ENCODE peak calls at places on chromosomes 16 and 17, in seven cellular contexts. Q, H, T, F, B, S and Y are unnamed samples.

GRCh38 chr17:48577946-48578615 is at the start of gene HOXB4:
- DNase-seq in S (peak), H (peak), B (peak), Q (no peak), T (no peak), F (peak), Y (no peak)

GRCh38 chr16:19898924-19899604 is 14.4 kb upstream of the GPRC5B start:
- DNase-seq in T (peak), S (no peak), B (peak), F (no peak), H (no peak), Q (no peak), Y (no peak)

GRCh38 chr16:85543536-85543935 is 69.6 kb upstream of the GSE1 start:
- DNase-seq in H (no peak), B (no peak), Q (no peak), S (no peak), T (no peak), F (no peak), Y (no peak)

GRCh38 chr17:55845385-55845784 is 94.5 kb downstream of the PCTP start:
- DNase-seq in Q (peak), T (peak), B (peak), S (no peak), H (peak), F (peak), Y (peak)

GRCh38 chr17:78225088-78225865 is 6.2 kb upstream of the TMEM235 start:
- DNase-seq in F (no peak), B (no peak), S (no peak), Q (no peak), H (no peak), T (no peak), Y (no peak)

GRCh38 chr17:30344283-30345088 is 10.6 kb upstream of the TMIGD1 start:
- DNase-seq in B (peak), Q (no peak), H (no peak), S (no peak), F (no peak), T (peak), Y (peak)

GRCh38 chr17:51499906-51500305 is 239.6 kb downstream of the UTP18 start:
- DNase-seq in B (no peak), F (no peak), Q (no peak), H (no peak), T (no peak), S (no peak), Y (no peak)

GRCh38 chr16:83996481-83997252 is 28.6 kb downstream of the NECAB2 start:
- DNase-seq in B (no peak), T (no peak), F (no peak), S (no peak), H (no peak), Q (no peak), Y (no peak)

GRCh38 chr16:47229053-47229640 is 85.4 kb upstream of the NETO2 start:
- DNase-seq in F (no peak), Q (no peak), S (no peak), B (no peak), T (no peak), H (no peak), Y (no peak)

GRCh38 chr17:927611-928461 is 51.7 kb downstream of the NXN start:
- DNase-seq in T (peak), H (no peak), Q (no peak), S (no peak), B (no peak), F (no peak), Y (peak)

DNA sequence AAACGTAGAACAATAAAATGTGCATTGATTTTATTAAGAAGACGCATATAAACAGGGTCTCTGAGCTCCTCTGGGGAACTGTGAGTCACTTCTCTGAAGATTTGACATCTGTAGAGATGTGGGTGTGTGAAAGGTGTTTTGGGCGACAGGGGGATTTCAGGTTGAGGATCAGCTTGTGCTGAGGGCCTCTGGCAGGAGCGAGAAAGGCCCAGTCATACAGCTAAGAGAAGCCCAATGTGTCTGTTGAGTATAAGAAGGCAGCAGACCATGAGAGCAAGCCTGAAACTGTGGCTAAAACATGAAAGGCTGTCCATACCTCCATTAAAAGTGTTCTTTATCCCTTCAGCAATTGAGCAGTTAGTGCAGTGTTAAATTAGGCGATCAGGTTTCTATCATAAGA is 406.5 kb upstream of the MON1B start:
- DNase-seq in F (no peak), B (no peak), S (no peak), Q (no peak), H (no peak), T (no peak), Y (no peak)
- TF ChIP-seq CTCF in F (no peak), B (no peak), S (no peak), Q (no peak), H (no peak), T (no peak), Y (no peak)

GRCh38 chr17:43483674-43484551 is at the start of gene DHX8:
- DNase-seq in S (peak), F (peak), Q (peak), H (peak), T (peak), B (peak), Y (peak)
- TF ChIP-seq EP300 in S (peak), F (no peak), Q (peak), H (peak), T (no peak), B (no peak), Y (no peak)

DNA sequence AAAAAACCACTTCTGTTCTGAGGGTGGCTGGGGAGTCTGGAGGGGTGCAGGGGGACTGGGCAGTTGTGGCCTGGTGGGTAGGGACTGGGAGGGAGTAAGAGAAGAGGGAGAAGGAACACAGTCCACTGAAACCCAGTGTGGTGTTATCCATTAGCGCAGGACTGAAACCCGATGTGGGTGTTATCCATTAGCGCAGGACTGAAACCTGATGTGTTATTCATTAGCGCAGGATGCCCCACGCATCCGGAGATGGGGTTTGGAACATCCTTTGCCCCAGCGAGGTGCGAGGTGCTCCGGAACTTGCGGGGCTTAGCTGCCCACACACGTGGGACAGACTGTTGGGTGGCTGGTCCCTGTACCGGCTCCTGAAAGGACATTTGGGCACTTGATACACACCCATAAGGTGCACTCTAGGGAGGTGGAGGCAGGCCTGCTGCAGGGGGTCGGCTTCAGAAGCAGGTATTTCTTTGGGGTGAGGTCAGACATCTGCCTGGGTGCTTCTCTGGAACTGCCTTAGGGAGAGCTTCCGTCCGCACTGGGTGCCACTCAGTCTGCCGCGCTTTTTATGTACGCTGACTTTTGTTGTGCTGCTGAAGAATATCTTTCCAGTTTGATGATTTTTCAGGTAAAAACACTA is 20.3 kb upstream of the FASN start:
- DNase-seq in F (no peak), S (no peak), T (no peak), H (no peak), B (no peak), Q (no peak), Y (no peak)
- TF ChIP-seq CTCF in F (no peak), S (no peak), T (no peak), H (no peak), B (no peak), Q (no peak), Y (no peak)

GRCh38 chr16:58129097-58129936 is at the start of gene CFAP20:
- DNase-seq in F (peak), T (peak), B (peak), S (peak), Q (peak), H (peak), Y (peak)
- TF ChIP-seq EP300 in F (no peak), T (no peak), B (no peak), S (no peak), Q (no peak), H (peak), Y (no peak)

DNA sequence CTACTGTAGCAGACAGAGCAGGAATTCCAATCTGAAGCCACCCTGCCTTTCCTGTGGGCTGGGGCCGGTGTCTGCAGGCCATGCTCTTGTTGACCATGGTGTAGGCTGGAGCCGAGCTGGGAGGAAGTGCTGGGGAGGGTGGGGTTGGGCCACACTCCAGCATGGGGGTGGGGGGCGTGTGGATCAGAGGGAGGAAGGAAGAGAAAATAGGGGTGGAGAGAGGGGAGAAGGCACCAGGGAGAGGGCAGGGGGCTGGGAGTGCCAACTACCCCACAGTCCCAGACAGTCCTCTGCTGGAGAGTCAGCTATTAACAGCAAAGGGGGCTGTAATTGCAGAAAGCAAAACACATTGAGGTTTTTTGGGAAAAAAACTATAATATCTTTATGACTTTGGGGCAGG is 54.2 kb upstream of the JPH3 start:
- DNase-seq in B (no peak), Q (no peak), H (no peak), S (no peak), F (no peak), T (no peak), Y (no peak)
- TF ChIP-seq CTCF in B (no peak), Q (no peak), H (no peak), S (no peak), F (no peak), T (no peak), Y (no peak)

GRCh38 chr16:3189869-3190268 is 1.9 kb downstream of the OR1F1 start:
- DNase-seq in T (no peak), F (no peak), Q (no peak), B (no peak), S (no peak), H (no peak), Y (no peak)

GRCh38 chr16:3188925-3189825 is 1.2 kb downstream of the OR1F1 start:
- DNase-seq in H (no peak), Q (no peak), B (no peak), T (peak), S (no peak), F (no peak), Y (no peak)

GRCh38 chr16:3186946-3187690 is 886 bp upstream of the OR1F1 start:
- DNase-seq in F (no peak), T (no peak), S (no peak), B (no peak), H (no peak), Q (no peak), Y (no peak)

GRCh38 chr16:3188675-3188924 is 596 bp downstream of the OR1F1 start:
- DNase-seq in B (no peak), H (no peak), F (no peak), Q (no peak), S (no peak), T (no peak), Y (no peak)

DNA sequence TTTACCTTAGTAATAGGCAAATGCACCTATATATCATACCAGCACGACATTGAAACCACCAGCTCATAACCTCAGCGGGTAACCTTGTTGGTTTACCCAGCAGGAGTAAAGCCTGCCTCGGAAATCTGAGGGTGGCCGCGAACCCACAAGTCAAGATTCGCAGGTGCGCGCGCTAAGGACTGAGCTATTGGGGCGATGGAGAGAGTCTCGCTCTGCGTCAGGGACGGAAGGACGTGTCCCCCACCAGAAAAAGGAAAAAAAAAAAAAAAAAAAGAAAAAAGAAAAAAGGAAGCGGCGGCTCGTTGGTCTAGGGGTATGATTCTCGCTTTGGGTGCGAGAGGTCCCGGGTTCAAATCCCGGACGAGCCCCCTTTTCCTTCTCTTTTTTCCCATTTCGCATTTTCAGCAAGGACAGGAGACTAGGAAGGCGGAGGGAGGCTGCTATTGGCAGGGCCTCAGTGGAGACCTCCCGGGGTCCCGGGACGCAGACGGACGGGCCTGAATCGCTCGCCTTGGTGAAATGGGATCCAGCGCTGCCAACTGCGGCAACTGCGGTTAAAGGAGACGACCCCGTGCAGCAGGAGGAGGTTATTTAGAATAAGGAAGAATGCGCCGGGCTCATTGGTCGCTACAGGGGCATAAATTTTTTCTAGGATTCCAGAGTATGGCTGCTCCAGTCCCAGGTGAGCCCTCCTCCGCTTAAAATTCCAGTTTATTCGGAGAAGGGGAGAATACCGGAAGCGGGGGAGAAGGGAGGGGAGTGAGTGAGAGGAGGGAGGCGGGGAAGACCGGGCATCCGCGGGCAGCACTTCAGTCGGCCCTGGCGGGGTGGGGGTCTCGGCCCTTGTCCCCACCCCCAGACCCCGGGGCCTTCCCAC is at the start of gene OR1F1:
- DNase-seq in S (no peak), H (no peak), T (peak), B (no peak), Q (no peak), F (no peak), Y (no peak)
- TF ChIP-seq EP300 in S (no peak), H (no peak), T (no peak), B (no peak), Q (peak), F (no peak), Y (no peak)

GRCh38 chr16:71645450-71645849 is 19.5 kb downstream of the MARVELD3 start:
- DNase-seq in H (no peak), T (peak), S (no peak), Q (no peak), F (no peak), B (peak), Y (no peak)
- TF ChIP-seq CTCF in H (peak), T (peak), S (peak), Q (peak), F (no peak), B (peak), Y (no peak)

GRCh38 chr16:70301121-70301520 is 2.1 kb downstream of the DDX19B start:
- DNase-seq in S (no peak), F (no peak), Q (no peak), B (no peak), H (no peak), T (no peak), Y (no peak)

GRCh38 chr16:70302745-70303144 is 3.8 kb downstream of the DDX19B start:
- DNase-seq in T (no peak), S (no peak), B (no peak), H (no peak), Q (no peak), F (no peak), Y (no peak)

GRCh38 chr16:70294385-70295029 is 4.5 kb upstream of the DDX19B start:
- DNase-seq in S (no peak), Q (no peak), H (no peak), B (no peak), T (no peak), F (no peak), Y (peak)

GRCh38 chr16:70295634-70296033 is 3.4 kb upstream of the DDX19B start:
- DNase-seq in F (no peak), T (no peak), Q (no peak), B (no peak), S (no peak), H (no peak), Y (no peak)

DNA sequence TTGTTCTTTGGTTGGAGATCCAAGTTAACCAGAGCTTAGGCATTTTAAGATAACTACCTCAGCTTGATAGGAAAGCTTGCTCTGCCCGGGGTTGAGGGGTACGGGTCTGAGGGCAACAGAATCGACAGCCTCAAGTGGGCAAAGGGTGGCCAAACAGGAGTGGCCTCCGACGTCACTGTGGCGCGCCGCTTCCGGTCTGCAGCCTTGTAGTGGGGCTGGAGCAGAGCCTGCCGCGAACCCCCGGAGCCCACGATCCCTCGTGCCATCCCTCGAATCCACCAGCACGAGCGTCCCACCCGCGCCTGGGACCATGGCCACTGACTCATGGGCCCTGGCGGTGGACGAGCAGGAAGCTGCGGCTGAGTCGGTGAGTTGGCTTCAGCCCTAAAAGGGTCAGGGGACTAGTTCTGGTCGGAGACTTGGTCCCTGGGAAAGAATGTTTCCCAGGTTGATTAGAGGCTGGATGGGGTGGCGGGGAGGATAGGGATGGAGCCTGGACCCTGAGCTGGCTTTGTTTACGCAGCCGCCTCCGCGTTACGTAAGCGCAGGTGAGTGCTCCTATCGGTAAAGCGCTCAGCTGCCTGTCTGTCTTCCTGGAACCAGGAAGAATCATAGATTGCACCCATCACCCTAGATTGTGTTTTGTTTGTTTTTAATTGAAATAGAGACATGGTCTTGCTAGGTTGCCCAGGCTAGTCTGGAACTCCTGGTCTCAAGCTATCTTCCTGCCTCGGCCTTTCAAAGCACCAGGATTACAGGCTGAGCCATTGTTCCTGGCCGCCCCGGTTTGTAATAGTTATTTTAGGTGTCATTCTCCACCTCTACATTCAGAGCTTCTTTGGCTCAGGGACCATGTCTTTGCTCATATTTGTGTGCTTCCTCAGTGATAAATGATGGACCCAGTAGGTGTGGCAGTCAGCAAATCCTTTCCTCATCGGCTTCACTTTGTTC is at the start of gene DDX19B:
- DNase-seq in B (peak), Q (no peak), F (peak), T (peak), H (peak), S (no peak), Y (peak)
- TF ChIP-seq EP300 in B (no peak), Q (no peak), F (no peak), T (no peak), H (peak), S (no peak), Y (no peak)

DNA sequence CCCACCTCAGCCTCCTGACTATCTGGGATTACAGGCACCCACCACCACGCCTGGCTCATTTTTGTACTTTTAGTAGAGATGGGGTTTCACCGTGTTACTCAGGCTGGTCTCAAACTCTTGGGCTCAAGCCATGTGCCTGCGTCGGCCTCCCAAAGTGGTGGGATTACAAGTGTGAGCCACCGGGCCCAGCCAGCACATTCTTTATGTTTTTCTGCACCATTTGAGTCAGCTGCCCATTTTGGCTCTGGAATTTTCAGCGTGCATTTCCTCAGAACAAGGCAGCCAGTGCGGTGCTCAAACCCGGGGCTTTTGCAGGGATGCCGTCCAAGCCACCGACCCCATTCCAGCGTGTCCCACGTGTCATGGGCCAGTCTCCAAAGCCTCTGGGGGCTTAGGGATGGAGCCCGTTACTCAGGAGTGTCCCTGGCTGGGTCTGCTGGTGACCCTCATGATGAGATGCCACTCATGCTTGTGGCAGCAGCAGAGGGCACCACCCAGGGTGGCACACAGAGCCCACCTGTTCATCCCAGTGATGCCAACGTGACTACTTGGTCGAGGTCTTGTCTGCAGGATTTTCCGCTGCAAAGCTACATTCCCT is 3.7 kb upstream of the RAB40C start:
- DNase-seq in H (no peak), B (no peak), S (no peak), Q (no peak), F (no peak), T (no peak), Y (peak)
- TF ChIP-seq CTCF in H (no peak), B (no peak), S (no peak), Q (no peak), F (no peak), T (no peak), Y (no peak)